ENCODE peak calls at places on chromosomes 11 and 22, in six cellular contexts. One of them, this sample, is unnamed.

GRCh38 chr11:10480026-10480425 is 25.0 kb downstream of the AMPD3 start:
- DNase-seq in GM23248: no peak
- DNase-seq in HCT116: no peak
- DNase-seq in GM23338: no peak
- DNase-seq in neural progenitor cell: no peak
- DNase-seq in MM.1S: no peak
- DNase-seq in this sample: no peak

GRCh38 chr11:36273110-36273509 is 16.1 kb downstream of the COMMD9 start:
- DNase-seq in GM23248: no peak
- DNase-seq in HCT116: no peak
- DNase-seq in GM23338: no peak
- DNase-seq in neural progenitor cell: peak
- DNase-seq in MM.1S: no peak
- DNase-seq in this sample: no peak

GRCh38 chr22:36736701-36737320 is 33.3 kb upstream of the CACNG2 start:
- DNase-seq in GM23248: no peak
- DNase-seq in HCT116: no peak
- DNase-seq in GM23338: no peak
- DNase-seq in neural progenitor cell: no peak
- DNase-seq in MM.1S: no peak
- DNase-seq in this sample: no peak

GRCh38 chr22:17945851-17946690 is 78.3 kb downstream of the MICAL3 start:
- DNase-seq in GM23248: no peak
- DNase-seq in HCT116: no peak
- DNase-seq in GM23338: no peak
- DNase-seq in neural progenitor cell: no peak
- DNase-seq in MM.1S: peak
- DNase-seq in this sample: no peak

GRCh38 chr11:9752091-9752490 is 88.2 kb downstream of the SWAP70 start:
- DNase-seq in GM23248: peak
- DNase-seq in HCT116: no peak
- DNase-seq in GM23338: no peak
- DNase-seq in neural progenitor cell: no peak
- DNase-seq in MM.1S: no peak
- DNase-seq in this sample: peak

GRCh38 chr11:1053121-1053901 is 16.8 kb upstream of the MUC6 start:
- DNase-seq in GM23248: peak
- DNase-seq in HCT116: no peak
- DNase-seq in GM23338: no peak
- DNase-seq in neural progenitor cell: no peak
- DNase-seq in MM.1S: no peak
- DNase-seq in this sample: peak

GRCh38 chr11:40514124-40514523 is 945.3 kb downstream of the LRRC4C start:
- DNase-seq in GM23248: no peak
- DNase-seq in HCT116: no peak
- DNase-seq in GM23338: no peak
- DNase-seq in neural progenitor cell: no peak
- DNase-seq in MM.1S: no peak
- DNase-seq in this sample: no peak

GRCh38 chr11:62552931-62553838 is 6.6 kb upstream of the AHNAK start:
- DNase-seq in GM23248: peak
- DNase-seq in HCT116: peak
- DNase-seq in GM23338: peak
- DNase-seq in neural progenitor cell: peak
- DNase-seq in MM.1S: no peak
- DNase-seq in this sample: no peak

GRCh38 chr11:24478718-24479117 is 18.1 kb upstream of the LUZP2 start:
- DNase-seq in GM23248: no peak
- DNase-seq in HCT116: no peak
- DNase-seq in GM23338: no peak
- DNase-seq in neural progenitor cell: no peak
- DNase-seq in MM.1S: no peak
- DNase-seq in this sample: no peak

GRCh38 chr22:44628856-44629255 is 73.1 kb upstream of the PRR5 start:
- DNase-seq in GM23248: no peak
- DNase-seq in HCT116: no peak
- DNase-seq in GM23338: no peak
- DNase-seq in neural progenitor cell: no peak
- DNase-seq in MM.1S: no peak
- DNase-seq in this sample: no peak

GRCh38 chr11:17063171-17064002 is 14.1 kb downstream of the RPS13 start:
- DNase-seq in GM23248: peak
- DNase-seq in HCT116: peak
- DNase-seq in GM23338: peak
- DNase-seq in neural progenitor cell: peak
- DNase-seq in MM.1S: peak
- DNase-seq in this sample: peak

GRCh38 chr11:15034687-15035267 is 38.6 kb upstream of the CALCB start:
- DNase-seq in GM23248: no peak
- DNase-seq in HCT116: no peak
- DNase-seq in GM23338: no peak
- DNase-seq in neural progenitor cell: no peak
- DNase-seq in MM.1S: no peak
- DNase-seq in this sample: no peak

GRCh38 chr22:24112188-24112587 is 69.1 kb upstream of the SUSD2 start:
- DNase-seq in GM23248: peak
- DNase-seq in HCT116: no peak
- DNase-seq in GM23338: no peak
- DNase-seq in neural progenitor cell: no peak
- DNase-seq in MM.1S: no peak
- DNase-seq in this sample: no peak

DNA sequence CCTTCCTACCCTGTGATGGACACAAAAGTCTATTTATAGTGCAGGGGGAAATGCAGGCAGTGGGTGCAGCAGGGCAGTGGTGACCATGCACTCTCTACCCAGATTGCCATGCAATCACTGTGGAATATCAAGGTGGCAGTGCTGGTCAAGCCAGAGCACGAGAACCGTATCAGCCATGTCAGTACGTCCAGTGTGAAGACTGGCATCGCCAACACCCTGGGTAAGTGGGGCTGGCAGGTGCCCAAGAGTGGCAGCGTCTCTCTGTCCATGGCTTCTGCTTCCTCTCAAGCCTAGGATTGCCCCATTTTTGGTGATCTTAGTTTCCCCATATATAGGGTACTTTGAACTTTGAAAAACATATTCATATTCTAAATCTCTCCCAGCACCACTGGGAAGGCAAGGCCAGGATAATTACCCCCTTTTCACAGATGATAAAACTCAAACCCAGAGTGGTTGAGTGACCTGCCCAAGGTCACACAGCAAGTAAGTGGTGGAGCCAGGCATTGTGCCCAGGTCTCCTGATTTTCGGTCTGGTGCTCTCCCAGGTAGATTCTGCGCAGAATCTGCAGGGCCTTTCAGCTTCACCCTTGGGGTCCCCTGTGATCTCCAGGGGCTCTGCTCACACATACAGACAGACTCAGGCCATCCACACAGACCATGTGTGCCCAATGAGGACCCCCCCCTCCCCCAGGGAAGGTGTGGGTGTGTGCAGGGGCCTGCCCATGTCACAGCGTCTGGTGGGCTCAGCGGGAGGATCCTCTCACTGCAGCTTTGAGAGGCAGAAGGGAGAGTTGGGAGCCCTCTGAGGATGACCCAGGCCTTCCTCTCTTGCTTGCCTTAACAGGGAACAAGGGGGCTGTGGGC is 7.1 kb downstream of the INPPL1 start:
- DNase-seq in GM23248: no peak
- DNase-seq in HCT116: no peak
- DNase-seq in GM23338: no peak
- DNase-seq in neural progenitor cell: no peak
- DNase-seq in MM.1S: no peak
- DNase-seq in this sample: no peak
- TF ChIP-seq EZH2phosphoT487 in GM23248: no peak
- TF ChIP-seq EZH2phosphoT487 in HCT116: no peak
- TF ChIP-seq EZH2phosphoT487 in GM23338: no peak
- TF ChIP-seq EZH2phosphoT487 in neural progenitor cell: no peak
- TF ChIP-seq EZH2phosphoT487 in MM.1S: no peak
- TF ChIP-seq EZH2phosphoT487 in this sample: no peak

GRCh38 chr11:80538040-80538439 is 1097.2 kb upstream of the TENM4 start:
- DNase-seq in GM23248: no peak
- DNase-seq in HCT116: no peak
- DNase-seq in GM23338: no peak
- DNase-seq in neural progenitor cell: no peak
- DNase-seq in MM.1S: no peak
- DNase-seq in this sample: no peak

GRCh38 chr11:80542704-80543103 is 1101.9 kb upstream of the TENM4 start:
- DNase-seq in GM23248: no peak
- DNase-seq in HCT116: no peak
- DNase-seq in GM23338: no peak
- DNase-seq in neural progenitor cell: no peak
- DNase-seq in MM.1S: no peak
- DNase-seq in this sample: no peak
- TF ChIP-seq EZH2phosphoT487 in GM23248: no peak
- TF ChIP-seq EZH2phosphoT487 in HCT116: no peak
- TF ChIP-seq EZH2phosphoT487 in GM23338: no peak
- TF ChIP-seq EZH2phosphoT487 in neural progenitor cell: no peak
- TF ChIP-seq EZH2phosphoT487 in MM.1S: no peak
- TF ChIP-seq EZH2phosphoT487 in this sample: no peak

DNA sequence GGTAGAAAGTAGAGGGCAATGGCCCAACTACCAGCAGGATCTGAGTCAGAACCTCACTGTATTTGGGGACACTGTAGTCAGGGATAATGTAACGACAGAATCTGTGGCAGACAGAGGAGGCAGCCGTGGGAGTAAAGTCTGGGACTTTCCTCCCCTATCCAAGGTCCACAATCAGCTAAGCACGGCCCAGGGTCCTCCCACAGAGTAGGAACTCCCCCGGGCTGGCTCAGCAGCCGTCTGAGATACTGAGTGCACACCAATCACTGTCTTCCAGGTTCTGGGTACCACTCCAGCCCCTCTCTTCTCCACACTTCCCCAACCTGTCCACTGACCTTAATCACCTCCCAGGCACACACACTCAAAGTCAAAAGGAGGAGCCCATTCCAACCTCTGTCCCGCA is 3.2 kb downstream of the IGSF9B start:
- DNase-seq in GM23248: no peak
- DNase-seq in HCT116: no peak
- DNase-seq in GM23338: no peak
- DNase-seq in neural progenitor cell: no peak
- DNase-seq in MM.1S: no peak
- DNase-seq in this sample: no peak
- TF ChIP-seq EZH2phosphoT487 in GM23248: no peak
- TF ChIP-seq EZH2phosphoT487 in HCT116: no peak
- TF ChIP-seq EZH2phosphoT487 in GM23338: no peak
- TF ChIP-seq EZH2phosphoT487 in neural progenitor cell: no peak
- TF ChIP-seq EZH2phosphoT487 in MM.1S: no peak
- TF ChIP-seq EZH2phosphoT487 in this sample: no peak

GRCh38 chr11:5737672-5738071 is 1.4 kb downstream of the OR56B1 start:
- DNase-seq in GM23248: peak
- DNase-seq in HCT116: no peak
- DNase-seq in GM23338: no peak
- DNase-seq in neural progenitor cell: no peak
- DNase-seq in MM.1S: no peak
- DNase-seq in this sample: no peak
- TF ChIP-seq EZH2phosphoT487 in GM23248: no peak
- TF ChIP-seq EZH2phosphoT487 in HCT116: no peak
- TF ChIP-seq EZH2phosphoT487 in GM23338: no peak
- TF ChIP-seq EZH2phosphoT487 in neural progenitor cell: no peak
- TF ChIP-seq EZH2phosphoT487 in MM.1S: no peak
- TF ChIP-seq EZH2phosphoT487 in this sample: no peak

GRCh38 chr11:84775503-84775902 is 851.6 kb downstream of the DLG2 start:
- DNase-seq in GM23248: no peak
- DNase-seq in HCT116: no peak
- DNase-seq in GM23338: no peak
- DNase-seq in neural progenitor cell: no peak
- DNase-seq in MM.1S: peak
- DNase-seq in this sample: no peak

DNA sequence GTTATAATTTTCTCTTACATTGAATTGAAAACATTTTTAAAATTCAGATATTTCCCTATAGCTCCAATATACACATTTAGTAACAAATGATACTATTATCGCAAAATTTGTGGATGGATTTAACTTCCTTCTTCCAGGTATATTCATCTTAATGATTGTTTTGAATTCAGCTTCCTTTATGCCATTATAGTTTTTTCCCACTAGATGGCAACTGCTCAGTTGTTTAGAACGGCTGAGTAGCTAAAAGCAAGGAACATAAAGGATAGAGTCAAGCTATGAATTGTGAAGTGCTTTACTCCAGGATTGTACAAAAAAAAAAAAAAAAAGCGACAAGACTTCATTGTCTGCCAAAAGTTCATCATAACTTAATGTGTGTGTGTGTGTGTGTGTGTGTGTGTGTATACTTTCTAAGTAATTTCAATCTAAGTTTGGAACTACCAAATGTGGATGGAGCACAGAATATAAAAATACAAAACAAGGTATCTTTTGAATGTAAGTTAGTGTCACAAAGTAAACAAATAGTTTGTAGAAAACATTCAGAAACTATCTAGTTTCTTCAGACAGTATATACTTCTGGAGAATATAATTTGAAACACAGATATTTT is 846.4 kb downstream of the DLG2 start:
- DNase-seq in GM23248: peak
- DNase-seq in HCT116: peak
- DNase-seq in GM23338: peak
- DNase-seq in neural progenitor cell: peak
- DNase-seq in MM.1S: peak
- DNase-seq in this sample: no peak
- TF ChIP-seq EZH2phosphoT487 in GM23248: no peak
- TF ChIP-seq EZH2phosphoT487 in HCT116: no peak
- TF ChIP-seq EZH2phosphoT487 in GM23338: no peak
- TF ChIP-seq EZH2phosphoT487 in neural progenitor cell: no peak
- TF ChIP-seq EZH2phosphoT487 in MM.1S: no peak
- TF ChIP-seq EZH2phosphoT487 in this sample: no peak

This sample was measured in SK-N-SH.